ENCODE peak calls at places on chromosome 10, in six cellular contexts. I is neuronal stem cell; J is uterus; M is fibroblast of villous mesenchyme; K is naive thymus-derived CD4-positive, alpha-beta T cell; D is fibroblast of lung. C is an unnamed sample.

GRCh38 chr10:13182424-13182823 is 21.1 kb downstream of the MCM10 start:
- DNase-seq in I (no peak), J (no peak), M (no peak), K (no peak), D (no peak), C (no peak)

GRCh38 chr10:119079572-119080520 is 771 bp downstream of the EIF3A start:
- DNase-seq in I (peak), J (peak), M (peak), K (no peak), D (peak), C (peak)

GRCh38 chr10:121899727-121900126 is 28.1 kb downstream of the ATE1 start:
- DNase-seq in I (no peak), J (no peak), M (no peak), K (no peak), D (peak), C (no peak)

GRCh38 chr10:95278061-95278988 is 12.5 kb downstream of the PDLIM1 start:
- DNase-seq in I (no peak), J (peak), M (peak), K (no peak), D (peak), C (no peak)

GRCh38 chr10:98556061-98556460 is 109.3 kb upstream of the HPS1 start:
- DNase-seq in I (no peak), J (no peak), M (peak), K (no peak), D (no peak), C (no peak)

GRCh38 chr10:81866753-81867152 is 8.2 kb upstream of the NRG3 start:
- DNase-seq in I (no peak), J (no peak), M (no peak), K (no peak), D (no peak), C (no peak)

GRCh38 chr10:127408733-127409132 is 140.4 kb upstream of the NPS start:
- DNase-seq in I (no peak), J (peak), M (peak), K (no peak), D (no peak), C (no peak)

GRCh38 chr10:77667426-77668324 is 30.1 kb upstream of the KCNMA1 start:
- DNase-seq in I (no peak), J (no peak), M (no peak), K (no peak), D (no peak), C (no peak)

GRCh38 chr10:14106828-14107227 is 223.9 kb downstream of the FRMD4A start:
- DNase-seq in I (no peak), J (no peak), M (no peak), K (no peak), D (no peak), C (no peak)

GRCh38 chr10:86007171-86007570 is 359.4 kb downstream of the GRID1 start:
- DNase-seq in I (no peak), J (no peak), M (no peak), K (no peak), D (no peak), C (no peak)

GRCh38 chr10:44990302-44990655 is 10.4 kb upstream of the ZNF22 start:
- DNase-seq in I (peak), J (no peak), M (no peak), K (no peak), D (no peak), C (no peak)

GRCh38 chr10:111873041-111873440 is 310.5 kb downstream of the GPAM start:
- DNase-seq in I (no peak), J (no peak), M (no peak), K (no peak), D (no peak), C (no peak)

GRCh38 chr10:26727005-26727404 is 29.5 kb downstream of the PDSS1 start:
- DNase-seq in I (no peak), J (no peak), M (no peak), K (no peak), D (no peak), C (no peak)

GRCh38 chr10:11163990-11164805 is 146.5 kb downstream of the CELF2 start:
- DNase-seq in I (peak), J (no peak), M (no peak), K (no peak), D (no peak), C (no peak)
- H3K4me3 ChIP-seq in I (no peak), J (peak), M (no peak), K (peak), D (peak), C (peak)

GRCh38 chr10:5043716-5044115 is 40.1 kb upstream of the AKR1C2 start:
- DNase-seq in I (no peak), J (no peak), M (peak), K (no peak), D (no peak), C (no peak)
- H3K4me3 ChIP-seq in I (no peak), J (no peak), M (no peak), K (no peak), D (no peak), C (no peak)

DNA sequence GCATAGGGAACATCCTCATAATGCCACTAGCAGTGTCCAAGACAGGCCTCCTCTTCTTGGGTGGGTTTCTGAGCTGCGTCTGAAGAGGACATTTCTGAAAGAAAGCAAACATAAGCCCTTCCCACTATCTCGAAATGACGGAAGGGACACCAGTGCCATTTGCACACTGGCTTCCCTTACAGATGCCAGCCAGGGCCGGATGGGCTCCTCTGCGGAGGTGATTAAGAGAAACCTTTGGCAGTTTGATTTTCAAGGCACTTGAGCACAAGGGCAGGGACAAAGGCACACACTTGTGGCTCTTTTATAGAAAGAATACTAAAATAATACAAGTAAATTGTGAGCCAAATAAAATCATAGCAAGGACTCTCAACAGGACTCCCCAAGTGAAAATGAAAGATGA is 106.6 kb upstream of the CELF2 start:
- DNase-seq in I (no peak), J (no peak), M (no peak), K (no peak), D (no peak), C (no peak)
- H3K4me3 ChIP-seq in I (no peak), J (no peak), M (no peak), K (no peak), D (peak), C (no peak)

DNA sequence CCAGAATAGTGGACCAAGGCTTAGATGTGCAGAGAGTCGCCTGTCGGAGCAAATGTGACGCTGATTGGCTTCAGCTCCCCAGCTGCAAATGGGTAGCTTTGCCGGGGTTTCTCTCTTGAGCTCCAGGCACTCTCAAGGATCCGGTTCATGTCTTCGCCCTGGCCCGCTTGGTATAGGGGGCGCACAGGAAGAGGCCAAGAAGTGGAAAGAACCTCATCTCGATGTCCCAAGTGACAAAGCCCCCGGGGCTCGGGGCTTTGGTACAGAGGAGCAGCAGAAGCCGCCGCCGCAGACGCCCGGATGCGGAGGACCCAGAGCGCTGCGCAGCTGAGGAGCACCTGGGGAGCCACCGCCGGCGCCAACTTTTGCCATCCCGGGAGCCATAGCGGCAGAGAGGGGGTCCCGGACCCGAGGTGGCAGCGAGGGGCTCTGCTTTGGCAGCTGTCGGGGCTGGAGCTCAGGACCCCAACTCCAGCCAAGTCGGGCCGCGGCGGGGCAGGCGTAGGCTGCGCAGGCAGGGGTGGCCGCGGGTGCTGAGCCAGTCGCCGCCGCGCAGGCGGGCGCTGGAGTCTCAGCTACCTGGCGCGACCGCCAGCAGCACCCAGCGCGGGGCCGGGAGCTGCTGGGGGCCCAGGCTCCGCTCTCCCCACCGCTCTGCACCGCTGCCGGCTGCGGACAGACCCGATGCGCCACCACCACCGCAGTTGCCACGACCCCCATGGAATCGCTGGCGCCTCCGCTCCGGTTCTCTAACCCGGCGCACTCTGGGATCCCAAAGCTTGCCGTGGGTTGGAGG is 466.5 kb downstream of the XPNPEP1 start:
- DNase-seq in I (peak), J (no peak), M (peak), K (no peak), D (no peak), C (no peak)
- H3K4me3 ChIP-seq in I (peak), J (no peak), M (peak), K (no peak), D (no peak), C (no peak)

GRCh38 chr10:97319671-97320479 is 804 bp downstream of the FRAT1 start:
- DNase-seq in I (peak), J (peak), M (no peak), K (peak), D (no peak), C (peak)

GRCh38 chr10:97318772-97319651 is at the start of gene FRAT1:
- DNase-seq in I (peak), J (peak), M (peak), K (peak), D (peak), C (peak)

GRCh38 chr10:97321807-97322195 is 2.7 kb downstream of the FRAT1 start:
- DNase-seq in I (no peak), J (no peak), M (no peak), K (no peak), D (no peak), C (no peak)

GRCh38 chr10:97320480-97321031 is 1.5 kb downstream of the FRAT1 start:
- DNase-seq in I (no peak), J (no peak), M (no peak), K (peak), D (no peak), C (no peak)

GRCh38 chr10:97321032-97321806 is 2.1 kb downstream of the FRAT1 start:
- DNase-seq in I (no peak), J (no peak), M (no peak), K (no peak), D (no peak), C (no peak)
- H3K4me3 ChIP-seq in I (peak), J (peak), M (peak), K (peak), D (no peak), C (peak)

GRCh38 chr10:100267237-100268104 is at the start of gene CWF19L1:
- DNase-seq in I (peak), J (peak), M (peak), K (peak), D (peak), C (peak)

DNA sequence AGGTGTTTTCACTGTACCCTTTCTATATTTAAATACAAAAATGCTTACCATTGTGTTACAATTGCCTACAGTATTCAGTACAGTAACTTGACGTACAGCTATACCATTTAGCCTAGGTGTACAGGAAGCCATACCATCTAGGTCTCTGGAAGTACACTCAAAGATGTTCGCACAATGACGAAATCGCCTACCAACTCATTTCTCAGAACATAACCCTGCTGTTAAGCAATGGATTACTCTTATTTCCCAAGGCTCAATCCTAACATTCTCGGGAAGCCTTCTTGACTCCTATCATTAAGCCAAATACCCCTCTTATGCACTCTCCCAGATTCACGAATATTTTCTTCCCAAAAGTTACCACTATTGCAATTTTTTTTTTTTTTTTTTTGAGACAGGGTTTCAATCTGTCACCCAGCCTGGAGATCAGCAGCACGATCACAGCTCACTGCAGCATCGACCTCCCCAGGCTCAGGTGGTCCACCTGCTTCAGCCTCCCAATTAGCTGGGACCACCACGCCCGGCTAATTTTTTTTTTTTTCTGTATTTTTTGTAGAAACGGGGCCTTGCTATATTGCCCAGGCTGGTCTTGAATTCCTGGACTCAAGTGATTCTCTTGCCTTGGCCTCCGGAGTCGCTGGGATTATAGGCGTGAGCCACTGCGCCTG is 1.5 kb downstream of the CWF19L1 start:
- DNase-seq in I (no peak), J (no peak), M (no peak), K (no peak), D (no peak), C (peak)
- H3K4me3 ChIP-seq in I (no peak), J (no peak), M (peak), K (peak), D (peak), C (no peak)

GRCh38 chr10:3750352-3750816 is 34.6 kb downstream of the KLF6 start:
- DNase-seq in I (no peak), J (no peak), M (no peak), K (no peak), D (no peak), C (no peak)

GRCh38 chr10:3749011-3749410 is 36.0 kb downstream of the KLF6 start:
- DNase-seq in I (no peak), J (no peak), M (no peak), K (no peak), D (no peak), C (no peak)

GRCh38 chr10:3748484-3748883 is 36.5 kb downstream of the KLF6 start:
- DNase-seq in I (no peak), J (no peak), M (no peak), K (no peak), D (no peak), C (no peak)

GRCh38 chr10:3750884-3751283 is 34.1 kb downstream of the KLF6 start:
- DNase-seq in I (no peak), J (no peak), M (no peak), K (no peak), D (no peak), C (no peak)

GRCh38 chr10:3749597-3750351 is 35.2 kb downstream of the KLF6 start:
- DNase-seq in I (no peak), J (peak), M (peak), K (no peak), D (peak), C (no peak)
- H3K4me3 ChIP-seq in I (no peak), J (no peak), M (no peak), K (no peak), D (peak), C (no peak)

GRCh38 chr10:50615654-50616053 is 8.1 kb downstream of the SGMS1 start:
- DNase-seq in I (no peak), J (no peak), M (no peak), K (no peak), D (no peak), C (no peak)

GRCh38 chr10:50613726-50614443 is 9.9 kb downstream of the SGMS1 start:
- DNase-seq in I (no peak), J (no peak), M (no peak), K (no peak), D (no peak), C (no peak)

GRCh38 chr10:50614444-50615137 is 9.2 kb downstream of the SGMS1 start:
- DNase-seq in I (no peak), J (no peak), M (no peak), K (no peak), D (no peak), C (no peak)

GRCh38 chr10:50610364-50610763 is 13.4 kb downstream of the SGMS1 start:
- DNase-seq in I (no peak), J (no peak), M (no peak), K (no peak), D (no peak), C (no peak)

DNA sequence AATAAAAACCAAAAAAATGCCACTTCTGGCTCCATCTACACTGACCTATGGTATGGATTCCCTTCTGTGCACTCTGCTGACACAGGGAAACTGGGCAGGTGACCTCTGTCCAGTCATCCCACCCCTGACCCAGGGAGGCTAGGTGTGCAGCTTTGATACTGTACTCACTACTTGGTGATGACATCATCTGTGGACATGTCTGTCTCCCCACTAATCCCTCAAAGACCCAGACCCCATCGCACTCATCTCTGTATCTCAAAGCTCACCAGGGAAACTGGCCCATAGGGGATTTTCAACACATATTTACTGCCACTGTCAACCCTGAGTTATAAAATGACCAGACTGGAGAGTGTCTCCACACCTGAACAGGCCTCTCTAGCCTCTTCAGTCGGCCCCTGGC is 10.6 kb downstream of the SGMS1 start:
- DNase-seq in I (no peak), J (no peak), M (no peak), K (no peak), D (no peak), C (no peak)
- H3K4me3 ChIP-seq in I (no peak), J (no peak), M (no peak), K (no peak), D (no peak), C (no peak)

DNA sequence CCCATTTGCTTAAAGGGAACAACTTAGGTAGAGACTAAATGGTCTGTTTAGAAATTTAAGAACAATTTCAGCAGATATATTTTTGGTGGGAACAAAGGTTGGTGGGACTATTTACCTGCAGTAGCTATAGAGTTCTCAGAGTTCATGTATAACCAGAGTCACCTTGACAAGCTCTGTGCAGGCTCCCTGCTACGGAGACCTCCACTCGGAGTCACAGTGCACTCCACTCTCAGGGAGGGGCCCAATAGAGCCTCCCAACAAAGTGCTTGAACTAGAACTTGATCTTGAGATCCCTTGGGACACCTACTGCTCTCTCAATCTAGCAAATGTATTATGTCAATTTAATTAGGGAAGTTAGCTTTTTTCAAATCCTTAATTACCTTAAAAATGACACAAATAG is 2.3 kb downstream of the MYPN start:
- DNase-seq in I (no peak), J (no peak), M (no peak), K (no peak), D (no peak), C (no peak)
- H3K4me3 ChIP-seq in I (no peak), J (no peak), M (no peak), K (no peak), D (no peak), C (no peak)